ENCODE peak calls at places on chromosomes 3 and 15, in nine cellular contexts. One of them, this sample, is unnamed. For H3K36me3 and H3K4me1, the result is how much of the 10 kb centered on the place peaks cover.

GRCh38 chr3:159996018-159996417 is 7.4 kb downstream of the IL12A start:
- DNase-seq in right lobe of liver: no peak
- DNase-seq in prostate gland: no peak
- DNase-seq in ovary: no peak
- DNase-seq in IMR-90: peak
- DNase-seq in H1: no peak
- DNase-seq in heart left ventricle: no peak
- DNase-seq in uterus: no peak
- DNase-seq in transverse colon: no peak
- DNase-seq in this sample: no peak

GRCh38 chr3:113214227-113214626 is 2.9 kb downstream of the BOC start:
- DNase-seq in transverse colon: no peak
- DNase-seq in IMR-90: no peak
- DNase-seq in heart left ventricle: no peak
- DNase-seq in ovary: no peak
- DNase-seq in H1: no peak
- DNase-seq in prostate gland: no peak
- DNase-seq in uterus: no peak
- DNase-seq in right lobe of liver: no peak
- DNase-seq in this sample: no peak

GRCh38 chr15:85149460-85150129 is 167.9 kb downstream of the PDE8A start:
- DNase-seq in prostate gland: no peak
- DNase-seq in right lobe of liver: no peak
- DNase-seq in heart left ventricle: no peak
- DNase-seq in IMR-90: no peak
- DNase-seq in uterus: no peak
- DNase-seq in ovary: no peak
- DNase-seq in transverse colon: no peak
- DNase-seq in H1: no peak
- DNase-seq in this sample: no peak

GRCh38 chr3:28151608-28152228 is 89.7 kb upstream of the CMC1 start:
- DNase-seq in right lobe of liver: no peak
- DNase-seq in transverse colon: no peak
- DNase-seq in H1: no peak
- DNase-seq in prostate gland: no peak
- DNase-seq in heart left ventricle: peak
- DNase-seq in IMR-90: no peak
- DNase-seq in uterus: no peak
- DNase-seq in ovary: no peak
- DNase-seq in this sample: no peak

GRCh38 chr3:45154641-45155147 is 8.5 kb upstream of the CDCP1 start:
- DNase-seq in ovary: no peak
- DNase-seq in heart left ventricle: no peak
- DNase-seq in prostate gland: no peak
- DNase-seq in IMR-90: peak
- DNase-seq in H1: no peak
- DNase-seq in transverse colon: no peak
- DNase-seq in right lobe of liver: no peak
- DNase-seq in uterus: no peak
- DNase-seq in this sample: no peak

GRCh38 chr15:31489801-31490646 is 163.4 kb downstream of the KLF13 start:
- DNase-seq in uterus: no peak
- DNase-seq in ovary: no peak
- DNase-seq in prostate gland: peak
- DNase-seq in right lobe of liver: no peak
- DNase-seq in transverse colon: peak
- DNase-seq in H1: no peak
- DNase-seq in IMR-90: peak
- DNase-seq in heart left ventricle: no peak
- DNase-seq in this sample: no peak

GRCh38 chr3:155179966-155180757 is 100.0 kb downstream of the MME start:
- DNase-seq in right lobe of liver: no peak
- DNase-seq in IMR-90: no peak
- DNase-seq in transverse colon: no peak
- DNase-seq in uterus: no peak
- DNase-seq in heart left ventricle: no peak
- DNase-seq in ovary: no peak
- DNase-seq in prostate gland: no peak
- DNase-seq in H1: no peak
- DNase-seq in this sample: no peak

GRCh38 chr3:178856804-178857203 is 214.8 kb downstream of the ZMAT3 start:
- DNase-seq in heart left ventricle: no peak
- DNase-seq in uterus: no peak
- DNase-seq in prostate gland: no peak
- DNase-seq in ovary: no peak
- DNase-seq in transverse colon: no peak
- DNase-seq in H1: no peak
- DNase-seq in IMR-90: no peak
- DNase-seq in right lobe of liver: no peak
- DNase-seq in this sample: no peak

GRCh38 chr3:10205461-10206165 is 40.9 kb downstream of the IRAK2 start:
- DNase-seq in prostate gland: no peak
- DNase-seq in transverse colon: no peak
- DNase-seq in heart left ventricle: no peak
- DNase-seq in ovary: no peak
- DNase-seq in IMR-90: peak
- DNase-seq in H1: no peak
- DNase-seq in right lobe of liver: peak
- DNase-seq in uterus: peak
- DNase-seq in this sample: peak

GRCh38 chr15:43881944-43882343 is 55.1 kb downstream of the WDR76 start:
- DNase-seq in prostate gland: no peak
- DNase-seq in uterus: no peak
- DNase-seq in transverse colon: no peak
- DNase-seq in heart left ventricle: no peak
- DNase-seq in IMR-90: no peak
- DNase-seq in H1: no peak
- DNase-seq in ovary: no peak
- DNase-seq in right lobe of liver: no peak
- DNase-seq in this sample: no peak

GRCh38 chr3:43123895-43124294 is 18.0 kb upstream of the POMGNT2 start:
- DNase-seq in IMR-90: no peak
- DNase-seq in uterus: no peak
- DNase-seq in ovary: no peak
- DNase-seq in prostate gland: no peak
- DNase-seq in H1: no peak
- DNase-seq in heart left ventricle: no peak
- DNase-seq in transverse colon: no peak
- DNase-seq in right lobe of liver: no peak
- DNase-seq in this sample: no peak

GRCh38 chr3:41640076-41640475 is 321.8 kb downstream of the ULK4 start:
- DNase-seq in H1: no peak
- DNase-seq in ovary: no peak
- DNase-seq in right lobe of liver: no peak
- DNase-seq in transverse colon: no peak
- DNase-seq in prostate gland: no peak
- DNase-seq in uterus: no peak
- DNase-seq in heart left ventricle: no peak
- DNase-seq in IMR-90: peak
- DNase-seq in this sample: no peak

GRCh38 chr3:73740041-73740440 is 115.3 kb upstream of the PDZRN3 start:
- DNase-seq in ovary: no peak
- DNase-seq in transverse colon: no peak
- DNase-seq in heart left ventricle: no peak
- DNase-seq in IMR-90: peak
- DNase-seq in uterus: no peak
- DNase-seq in prostate gland: no peak
- DNase-seq in right lobe of liver: no peak
- DNase-seq in H1: no peak
- DNase-seq in this sample: no peak

GRCh38 chr3:196486263-196486662 is 17.3 kb downstream of the RNF168 start:
- DNase-seq in prostate gland: no peak
- DNase-seq in ovary: no peak
- DNase-seq in right lobe of liver: no peak
- DNase-seq in uterus: no peak
- DNase-seq in heart left ventricle: no peak
- DNase-seq in transverse colon: no peak
- DNase-seq in IMR-90: no peak
- DNase-seq in H1: no peak
- DNase-seq in this sample: no peak

GRCh38 chr15:92097473-92098178 is 244.1 kb downstream of the SLCO3A1 start:
- DNase-seq in heart left ventricle: no peak
- DNase-seq in uterus: no peak
- DNase-seq in transverse colon: peak
- DNase-seq in IMR-90: peak
- DNase-seq in right lobe of liver: no peak
- DNase-seq in prostate gland: peak
- DNase-seq in H1: no peak
- DNase-seq in ovary: no peak
- DNase-seq in this sample: no peak

GRCh38 chr15:59303641-59304433 is 68.8 kb downstream of the MYO1E start:
- DNase-seq in ovary: peak
- DNase-seq in transverse colon: no peak
- DNase-seq in heart left ventricle: no peak
- DNase-seq in uterus: peak
- DNase-seq in right lobe of liver: no peak
- DNase-seq in IMR-90: peak
- DNase-seq in prostate gland: no peak
- DNase-seq in H1: no peak
- DNase-seq in this sample: no peak
- TF ChIP-seq POLR2A in ovary: no peak
- TF ChIP-seq POLR2A in transverse colon: no peak
- TF ChIP-seq POLR2A in heart left ventricle: no peak
- TF ChIP-seq POLR2A in uterus: no peak
- TF ChIP-seq POLR2A in right lobe of liver: no peak
- TF ChIP-seq POLR2A in IMR-90: no peak
- TF ChIP-seq POLR2A in prostate gland: no peak
- TF ChIP-seq POLR2A in H1: no peak
- TF ChIP-seq POLR2A in this sample: no peak

DNA sequence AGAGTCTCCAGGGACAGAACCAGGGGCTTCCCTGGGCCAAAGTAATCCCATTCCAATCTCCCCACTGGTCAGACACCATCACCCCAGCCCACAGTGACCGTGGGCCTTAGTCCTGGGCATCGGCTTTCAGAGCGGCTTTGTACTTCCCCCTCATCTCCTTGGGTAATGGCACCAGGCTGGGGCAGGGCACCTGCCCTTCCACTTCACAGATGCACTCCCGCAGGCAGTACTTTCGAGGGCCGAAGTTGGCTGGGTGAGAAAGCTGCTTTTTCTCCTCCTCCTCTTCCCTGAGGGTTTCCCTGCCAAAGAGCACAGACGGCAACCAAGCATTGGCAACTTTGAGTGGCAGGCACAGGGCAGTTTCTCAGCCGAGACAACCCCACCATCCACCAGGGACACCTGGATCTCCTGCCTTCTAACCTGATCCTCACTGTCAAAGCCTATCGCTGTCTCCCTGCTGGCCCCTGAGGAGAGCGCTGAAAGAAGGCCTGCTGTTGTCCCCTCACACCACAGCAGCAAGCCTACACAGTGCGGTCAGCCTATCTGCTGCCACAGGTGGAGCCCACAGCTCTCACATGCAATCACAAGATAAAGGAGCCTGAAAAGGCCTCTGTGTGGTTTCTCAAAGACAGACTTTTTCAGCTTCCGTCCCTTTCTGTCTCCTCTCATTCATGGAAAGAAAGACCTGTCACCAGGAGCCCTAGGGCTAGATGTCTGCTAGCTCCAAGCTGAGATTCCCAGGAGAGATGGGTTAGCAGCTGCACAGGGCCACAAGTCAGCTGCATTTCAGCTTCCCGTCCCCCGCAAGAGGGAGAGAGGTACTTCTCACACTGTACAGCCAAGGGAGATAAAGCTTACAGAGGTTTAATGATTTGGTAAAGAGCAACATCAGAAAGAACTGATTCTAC is 12.5 kb downstream of the MRPS25 start:
- DNase-seq in transverse colon: no peak
- DNase-seq in heart left ventricle: no peak
- DNase-seq in H1: no peak
- DNase-seq in ovary: no peak
- DNase-seq in IMR-90: no peak
- DNase-seq in uterus: no peak
- DNase-seq in prostate gland: no peak
- DNase-seq in right lobe of liver: no peak
- DNase-seq in this sample: no peak
- H3K36me3 ChIP-seq in transverse colon: under half
- H3K36me3 ChIP-seq in heart left ventricle: under half
- H3K36me3 ChIP-seq in H1: under half
- H3K36me3 ChIP-seq in ovary: under half
- H3K36me3 ChIP-seq in IMR-90: under half
- H3K36me3 ChIP-seq in uterus: under half
- H3K36me3 ChIP-seq in prostate gland: under half
- H3K36me3 ChIP-seq in right lobe of liver: under half
- H3K36me3 ChIP-seq in this sample: under half

GRCh38 chr15:98653686-98654085 is 5.3 kb downstream of the IGF1R start:
- DNase-seq in uterus: no peak
- DNase-seq in H1: no peak
- DNase-seq in IMR-90: no peak
- DNase-seq in transverse colon: no peak
- DNase-seq in heart left ventricle: no peak
- DNase-seq in prostate gland: no peak
- DNase-seq in ovary: no peak
- DNase-seq in right lobe of liver: no peak
- DNase-seq in this sample: no peak
- H3K4me1 ChIP-seq in uterus: under half
- H3K4me1 ChIP-seq in H1: under half
- H3K4me1 ChIP-seq in IMR-90: under half
- H3K4me1 ChIP-seq in transverse colon: under half
- H3K4me1 ChIP-seq in heart left ventricle: under half
- H3K4me1 ChIP-seq in prostate gland: under half
- H3K4me1 ChIP-seq in ovary: under half
- H3K4me1 ChIP-seq in right lobe of liver: under half
- H3K4me1 ChIP-seq in this sample: under half

GRCh38 chr3:118932822-118933558 is 101.7 kb downstream of the IGSF11 start:
- DNase-seq in uterus: no peak
- DNase-seq in H1: no peak
- DNase-seq in heart left ventricle: peak
- DNase-seq in ovary: no peak
- DNase-seq in right lobe of liver: peak
- DNase-seq in transverse colon: no peak
- DNase-seq in IMR-90: no peak
- DNase-seq in prostate gland: no peak
- DNase-seq in this sample: no peak

GRCh38 chr3:118936811-118937210 is 97.8 kb downstream of the IGSF11 start:
- DNase-seq in prostate gland: no peak
- DNase-seq in H1: no peak
- DNase-seq in transverse colon: no peak
- DNase-seq in right lobe of liver: no peak
- DNase-seq in heart left ventricle: no peak
- DNase-seq in IMR-90: no peak
- DNase-seq in ovary: no peak
- DNase-seq in uterus: no peak
- DNase-seq in this sample: no peak

GRCh38 chr3:118927449-118927848 is 107.2 kb downstream of the IGSF11 start:
- DNase-seq in transverse colon: no peak
- DNase-seq in uterus: no peak
- DNase-seq in right lobe of liver: no peak
- DNase-seq in ovary: no peak
- DNase-seq in heart left ventricle: no peak
- DNase-seq in prostate gland: no peak
- DNase-seq in H1: no peak
- DNase-seq in IMR-90: no peak
- DNase-seq in this sample: no peak

DNA sequence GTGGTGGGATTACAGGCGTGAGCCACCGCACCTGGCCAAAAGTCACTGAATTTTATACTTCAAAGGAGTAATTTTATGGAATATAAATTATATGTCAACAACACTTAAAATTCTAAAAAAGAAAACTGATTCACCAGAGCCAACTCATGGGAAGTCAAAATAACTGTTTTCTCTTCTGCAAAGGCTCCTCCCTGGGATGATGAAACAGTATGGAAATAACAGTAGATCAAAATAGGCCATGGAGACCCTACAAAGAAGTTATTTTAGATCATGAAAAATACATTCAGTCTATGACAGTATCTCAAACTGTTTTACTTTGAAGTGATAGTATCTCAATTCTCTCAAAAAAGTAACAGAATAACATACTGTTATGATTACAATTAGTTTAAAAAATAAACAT is 102.7 kb downstream of the IGSF11 start:
- DNase-seq in H1: no peak
- DNase-seq in uterus: no peak
- DNase-seq in prostate gland: no peak
- DNase-seq in heart left ventricle: no peak
- DNase-seq in right lobe of liver: no peak
- DNase-seq in ovary: no peak
- DNase-seq in IMR-90: no peak
- DNase-seq in transverse colon: no peak
- DNase-seq in this sample: no peak
- TF ChIP-seq POLR2A in H1: no peak
- TF ChIP-seq POLR2A in uterus: no peak
- TF ChIP-seq POLR2A in prostate gland: no peak
- TF ChIP-seq POLR2A in heart left ventricle: no peak
- TF ChIP-seq POLR2A in right lobe of liver: no peak
- TF ChIP-seq POLR2A in ovary: no peak
- TF ChIP-seq POLR2A in IMR-90: no peak
- TF ChIP-seq POLR2A in transverse colon: no peak
- TF ChIP-seq POLR2A in this sample: no peak